ENCODE peak calls at places on chromosome 1, in five cellular contexts. L, B, E, P and Q are unnamed samples.
A peak's percentile ranks its signal among the peaks of the same experiment; 100 is the strongest.

GRCh38 chr1:89552481-89553194 is 28.0 kb downstream of the LRRC8B start:
- DNase-seq in P (no peak), L (no peak), B (no peak), E (no peak), Q (peak; percentile 19)

GRCh38 chr1:231748744-231749143 is 122.2 kb downstream of the DISC1 start:
- DNase-seq in L (peak; percentile 46), E (no peak), P (no peak), B (no peak), Q (no peak)

GRCh38 chr1:47872871-47873270 is 124.3 kb downstream of the TRABD2B start:
- DNase-seq in L (no peak), B (no peak), E (no peak), P (no peak), Q (no peak)

GRCh38 chr1:226569879-226570547 is 21.4 kb downstream of the STUM start:
- DNase-seq in E (no peak), L (peak; percentile 21), P (no peak), B (no peak), Q (no peak)

GRCh38 chr1:210736681-210737080 is 397.3 kb downstream of the KCNH1 start:
- DNase-seq in B (no peak), E (no peak), P (no peak), L (no peak), Q (no peak)

GRCh38 chr1:200874694-200875093 is 1.9 kb downstream of the GPR25 start:
- DNase-seq in L (no peak), P (no peak), B (no peak), E (no peak), Q (no peak)

GRCh38 chr1:175154595-175155472 is 37.7 kb downstream of the KIAA0040 start:
- DNase-seq in L (peak; percentile 64), P (peak; percentile 80), E (peak; percentile 76), B (peak; percentile 18), Q (peak; percentile 24)

GRCh38 chr1:151222130-151222529 is 23.8 kb downstream of the PIP5K1A start:
- DNase-seq in B (no peak), L (no peak), E (no peak), P (no peak), Q (no peak)

GRCh38 chr1:156862602-156863599 is 2.2 kb downstream of the NTRK1 start:
- DNase-seq in L (no peak), P (no peak), B (no peak), E (no peak), Q (no peak)

GRCh38 chr1:20875198-20875973 is 88.3 kb upstream of the HP1BP3 start:
- DNase-seq in L (no peak), P (no peak), B (no peak), E (no peak), Q (no peak)

GRCh38 chr1:81851217-81851616 is 50.5 kb downstream of the ADGRL2 start:
- DNase-seq in B (no peak), E (no peak), L (no peak), P (no peak), Q (no peak)

GRCh38 chr1:33275706-33276572 is 19.6 kb downstream of the ZNF362 start:
- DNase-seq in B (no peak), L (no peak), P (peak; percentile 42), E (no peak), Q (no peak)

GRCh38 chr1:182406006-182406405 is 5.5 kb upstream of the TEDDM1 start:
- DNase-seq in B (no peak), P (no peak), E (no peak), L (no peak), Q (no peak)

GRCh38 chr1:22502167-22502566 is 50.5 kb downstream of the ZBTB40 start:
- DNase-seq in P (no peak), E (no peak), B (no peak), L (no peak), Q (no peak)

GRCh38 chr1:190679032-190679431 is 201.4 kb upstream of the BRINP3 start:
- DNase-seq in L (no peak), P (no peak), B (no peak), E (no peak), Q (no peak)

GRCh38 chr1:29682171-29682917 is 446.0 kb downstream of the PTPRU start:
- DNase-seq in B (no peak), E (peak; percentile 53), L (no peak), P (no peak), Q (no peak)

GRCh38 chr1:2351723-2352122 is 39.6 kb downstream of the MORN1 start:
- DNase-seq in P (no peak), B (no peak), L (no peak), E (no peak), Q (no peak)

GRCh38 chr1:115348636-115349035 is 10.6 kb upstream of the NGF start:
- DNase-seq in P (no peak), E (no peak), B (no peak), L (no peak), Q (no peak)